ENCODE peak calls at places on chromosomes 3 and 15, in ten cellular contexts. One of them, this sample, is unnamed.
A peak's percentile ranks its signal among the peaks of the same experiment; 100 is the strongest.

GRCh38 chr3:181614878-181615277 is 96.8 kb upstream of the SOX2 start:
- DNase-seq in activated CD8-positive, alpha-beta T cell treated with anti-CD3 and anti-CD28 coated beads for 36 hours: no peak
- DNase-seq in WERI-Rb-1: no peak
- DNase-seq in GM10248: no peak
- DNase-seq in cardiac fibroblast: no peak
- DNase-seq in GM06990: no peak
- DNase-seq in neural crest cell: no peak
- DNase-seq in progenitor cell of endocrine pancreas: no peak
- DNase-seq in RWPE1: no peak
- DNase-seq in AG10803: no peak
- DNase-seq in this sample: no peak

GRCh38 chr3:141646760-141647561 is 91.1 kb upstream of the RNF7 start:
- DNase-seq in activated CD8-positive, alpha-beta T cell treated with anti-CD3 and anti-CD28 coated beads for 36 hours: no peak
- DNase-seq in WERI-Rb-1: peak; percentile 52
- DNase-seq in GM10248: no peak
- DNase-seq in cardiac fibroblast: peak; percentile 71
- DNase-seq in GM06990: no peak
- DNase-seq in neural crest cell: peak; percentile 11
- DNase-seq in progenitor cell of endocrine pancreas: no peak
- DNase-seq in RWPE1: peak; percentile 64
- DNase-seq in AG10803: peak; percentile 62
- DNase-seq in this sample: no peak

GRCh38 chr3:144128117-144128892 is 156.7 kb downstream of the DIPK2A start:
- DNase-seq in activated CD8-positive, alpha-beta T cell treated with anti-CD3 and anti-CD28 coated beads for 36 hours: peak; percentile 2
- DNase-seq in WERI-Rb-1: peak; percentile 62
- DNase-seq in GM10248: peak; percentile 54
- DNase-seq in cardiac fibroblast: no peak
- DNase-seq in GM06990: peak; percentile 58
- DNase-seq in neural crest cell: no peak
- DNase-seq in progenitor cell of endocrine pancreas: no peak
- DNase-seq in RWPE1: no peak
- DNase-seq in AG10803: no peak
- DNase-seq in this sample: no peak

GRCh38 chr3:137163241-137163916 is 205.6 kb downstream of the IL20RB start:
- DNase-seq in activated CD8-positive, alpha-beta T cell treated with anti-CD3 and anti-CD28 coated beads for 36 hours: no peak
- DNase-seq in WERI-Rb-1: peak; percentile 40
- DNase-seq in GM10248: no peak
- DNase-seq in cardiac fibroblast: no peak
- DNase-seq in GM06990: no peak
- DNase-seq in neural crest cell: no peak
- DNase-seq in progenitor cell of endocrine pancreas: no peak
- DNase-seq in RWPE1: no peak
- DNase-seq in AG10803: no peak
- DNase-seq in this sample: peak; percentile 12

GRCh38 chr3:107525101-107525953 is 2.6 kb downstream of the BBX start:
- DNase-seq in activated CD8-positive, alpha-beta T cell treated with anti-CD3 and anti-CD28 coated beads for 36 hours: peak; percentile 33
- DNase-seq in WERI-Rb-1: peak; percentile 28
- DNase-seq in GM10248: peak; percentile 21
- DNase-seq in cardiac fibroblast: peak; percentile 28
- DNase-seq in GM06990: peak; percentile 52
- DNase-seq in neural crest cell: peak; percentile 12
- DNase-seq in progenitor cell of endocrine pancreas: peak; percentile 39
- DNase-seq in RWPE1: peak; percentile 10
- DNase-seq in AG10803: peak; percentile 24
- DNase-seq in this sample: peak; percentile 48

GRCh38 chr15:85527907-85528306 is 147.5 kb downstream of the AKAP13 start:
- DNase-seq in activated CD8-positive, alpha-beta T cell treated with anti-CD3 and anti-CD28 coated beads for 36 hours: no peak
- DNase-seq in WERI-Rb-1: no peak
- DNase-seq in GM10248: no peak
- DNase-seq in cardiac fibroblast: peak; percentile 93
- DNase-seq in GM06990: no peak
- DNase-seq in neural crest cell: no peak
- DNase-seq in progenitor cell of endocrine pancreas: no peak
- DNase-seq in RWPE1: peak; percentile 13
- DNase-seq in AG10803: peak; percentile 95
- DNase-seq in this sample: no peak

GRCh38 chr3:36957862-36958686 is 13.2 kb upstream of the TRANK1 start:
- DNase-seq in activated CD8-positive, alpha-beta T cell treated with anti-CD3 and anti-CD28 coated beads for 36 hours: no peak
- DNase-seq in WERI-Rb-1: no peak
- DNase-seq in GM10248: no peak
- DNase-seq in cardiac fibroblast: peak; percentile 86
- DNase-seq in GM06990: no peak
- DNase-seq in neural crest cell: no peak
- DNase-seq in progenitor cell of endocrine pancreas: no peak
- DNase-seq in RWPE1: peak; percentile 57
- DNase-seq in AG10803: peak; percentile 44
- DNase-seq in this sample: no peak

GRCh38 chr3:13148561-13149330 is 75.5 kb upstream of the IQSEC1 start:
- DNase-seq in activated CD8-positive, alpha-beta T cell treated with anti-CD3 and anti-CD28 coated beads for 36 hours: no peak
- DNase-seq in WERI-Rb-1: peak; percentile 72
- DNase-seq in GM10248: no peak
- DNase-seq in cardiac fibroblast: no peak
- DNase-seq in GM06990: no peak
- DNase-seq in neural crest cell: no peak
- DNase-seq in progenitor cell of endocrine pancreas: no peak
- DNase-seq in RWPE1: no peak
- DNase-seq in AG10803: no peak
- DNase-seq in this sample: no peak

GRCh38 chr15:92106691-92107090 is 253.2 kb downstream of the SLCO3A1 start:
- DNase-seq in activated CD8-positive, alpha-beta T cell treated with anti-CD3 and anti-CD28 coated beads for 36 hours: no peak
- DNase-seq in WERI-Rb-1: no peak
- DNase-seq in GM10248: no peak
- DNase-seq in cardiac fibroblast: no peak
- DNase-seq in GM06990: no peak
- DNase-seq in neural crest cell: no peak
- DNase-seq in progenitor cell of endocrine pancreas: no peak
- DNase-seq in RWPE1: no peak
- DNase-seq in AG10803: no peak
- DNase-seq in this sample: no peak

GRCh38 chr3:96266395-96267187 is 547.8 kb upstream of the EPHA6 start:
- DNase-seq in activated CD8-positive, alpha-beta T cell treated with anti-CD3 and anti-CD28 coated beads for 36 hours: no peak
- DNase-seq in WERI-Rb-1: no peak
- DNase-seq in GM10248: no peak
- DNase-seq in cardiac fibroblast: peak; percentile 66
- DNase-seq in GM06990: no peak
- DNase-seq in neural crest cell: no peak
- DNase-seq in progenitor cell of endocrine pancreas: no peak
- DNase-seq in RWPE1: peak; percentile 41
- DNase-seq in AG10803: no peak
- DNase-seq in this sample: no peak

GRCh38 chr15:74956648-74957300 is at the start of gene RPP25:
- DNase-seq in activated CD8-positive, alpha-beta T cell treated with anti-CD3 and anti-CD28 coated beads for 36 hours: peak; percentile 74
- DNase-seq in WERI-Rb-1: no peak
- DNase-seq in GM10248: peak; percentile 88
- DNase-seq in cardiac fibroblast: peak; percentile 82
- DNase-seq in GM06990: peak; percentile 84
- DNase-seq in neural crest cell: peak; percentile 56
- DNase-seq in progenitor cell of endocrine pancreas: peak; percentile 36
- DNase-seq in RWPE1: peak; percentile 87
- DNase-seq in AG10803: peak; percentile 73
- DNase-seq in this sample: peak; percentile 83

DNA sequence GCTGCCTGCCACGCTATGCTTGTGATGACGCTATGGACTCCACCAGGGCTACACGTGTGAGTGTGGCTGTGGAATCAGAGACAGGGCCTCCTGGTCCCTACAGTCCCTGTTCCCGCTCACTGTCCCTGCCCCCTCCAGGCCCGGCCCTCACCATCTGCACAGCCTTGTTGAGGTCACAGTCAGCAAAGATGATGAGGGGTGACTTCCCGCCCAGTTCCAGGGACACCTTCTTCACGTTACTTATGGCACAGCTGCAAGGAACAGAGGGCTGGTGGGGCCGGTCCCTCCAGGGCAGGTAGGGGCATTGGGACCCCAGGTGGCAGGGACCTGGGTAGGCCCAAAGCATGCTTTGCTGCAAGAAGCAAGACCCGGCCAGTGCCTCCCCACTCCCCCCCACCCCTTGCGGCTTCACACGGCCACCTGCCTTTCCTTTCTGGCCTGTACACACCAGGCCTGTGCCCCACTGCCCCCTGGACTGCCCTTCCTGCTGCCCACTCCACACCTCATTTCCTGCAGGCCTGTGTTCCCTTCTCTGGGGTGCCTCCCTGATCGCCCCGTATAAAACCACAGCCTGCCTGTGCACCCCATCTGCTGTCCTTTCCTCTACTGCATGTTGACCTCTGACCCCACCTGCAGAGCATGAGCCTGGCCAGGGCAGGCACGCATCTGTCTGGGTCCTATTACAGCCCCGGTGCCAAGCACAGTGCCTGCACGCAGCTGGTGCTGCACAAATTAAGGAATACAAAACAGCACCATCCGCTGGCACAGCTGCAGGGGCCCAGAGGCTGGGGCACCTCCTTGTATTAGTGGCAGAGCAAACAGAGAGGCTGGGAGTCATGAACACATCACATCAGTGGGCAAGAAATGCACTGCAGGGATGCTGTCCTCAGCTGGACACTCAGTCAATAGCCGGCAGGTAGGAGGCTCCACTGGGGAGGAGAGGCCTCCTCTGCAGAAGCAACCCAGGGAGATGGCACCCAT is 30.8 kb upstream of the SLC41A3 start:
- DNase-seq in activated CD8-positive, alpha-beta T cell treated with anti-CD3 and anti-CD28 coated beads for 36 hours: no peak
- DNase-seq in WERI-Rb-1: peak; percentile 45
- DNase-seq in GM10248: no peak
- DNase-seq in cardiac fibroblast: no peak
- DNase-seq in GM06990: no peak
- DNase-seq in neural crest cell: no peak
- DNase-seq in progenitor cell of endocrine pancreas: no peak
- DNase-seq in RWPE1: no peak
- DNase-seq in AG10803: no peak
- DNase-seq in this sample: no peak
- TF ChIP-seq CTCF in activated CD8-positive, alpha-beta T cell treated with anti-CD3 and anti-CD28 coated beads for 36 hours: no peak
- TF ChIP-seq CTCF in WERI-Rb-1: peak; percentile 4
- TF ChIP-seq CTCF in GM10248: no peak
- TF ChIP-seq CTCF in cardiac fibroblast: no peak
- TF ChIP-seq CTCF in GM06990: no peak
- TF ChIP-seq CTCF in neural crest cell: no peak
- TF ChIP-seq CTCF in progenitor cell of endocrine pancreas: no peak
- TF ChIP-seq CTCF in RWPE1: no peak
- TF ChIP-seq CTCF in AG10803: no peak
- TF ChIP-seq CTCF in this sample: no peak

DNA sequence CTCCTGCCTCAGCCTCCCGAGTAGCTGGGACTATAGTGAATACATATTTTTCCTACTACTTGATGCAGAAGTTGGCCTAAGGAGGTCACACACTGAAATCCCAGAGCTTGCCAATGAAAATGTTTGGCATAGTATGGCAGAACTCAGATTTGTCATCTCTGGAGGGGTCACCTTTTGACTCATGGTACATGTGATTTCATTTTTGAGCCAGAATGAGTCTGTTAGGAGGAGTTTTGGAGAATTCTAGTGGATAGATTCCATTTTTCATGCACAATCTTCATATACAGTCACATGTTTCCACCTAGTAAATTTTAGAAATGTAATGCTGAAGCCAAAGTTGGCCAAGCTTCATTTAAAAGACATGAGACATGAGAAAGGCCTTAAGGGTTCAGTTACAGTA is 97.8 kb upstream of the IGSF10 start:
- DNase-seq in activated CD8-positive, alpha-beta T cell treated with anti-CD3 and anti-CD28 coated beads for 36 hours: no peak
- DNase-seq in WERI-Rb-1: no peak
- DNase-seq in GM10248: no peak
- DNase-seq in cardiac fibroblast: peak; percentile 67
- DNase-seq in GM06990: no peak
- DNase-seq in neural crest cell: no peak
- DNase-seq in progenitor cell of endocrine pancreas: no peak
- DNase-seq in RWPE1: no peak
- DNase-seq in AG10803: peak; percentile 43
- DNase-seq in this sample: no peak
- TF ChIP-seq CTCF in activated CD8-positive, alpha-beta T cell treated with anti-CD3 and anti-CD28 coated beads for 36 hours: no peak
- TF ChIP-seq CTCF in WERI-Rb-1: no peak
- TF ChIP-seq CTCF in GM10248: no peak
- TF ChIP-seq CTCF in cardiac fibroblast: no peak
- TF ChIP-seq CTCF in GM06990: no peak
- TF ChIP-seq CTCF in neural crest cell: no peak
- TF ChIP-seq CTCF in progenitor cell of endocrine pancreas: no peak
- TF ChIP-seq CTCF in RWPE1: no peak
- TF ChIP-seq CTCF in AG10803: no peak
- TF ChIP-seq CTCF in this sample: no peak

DNA sequence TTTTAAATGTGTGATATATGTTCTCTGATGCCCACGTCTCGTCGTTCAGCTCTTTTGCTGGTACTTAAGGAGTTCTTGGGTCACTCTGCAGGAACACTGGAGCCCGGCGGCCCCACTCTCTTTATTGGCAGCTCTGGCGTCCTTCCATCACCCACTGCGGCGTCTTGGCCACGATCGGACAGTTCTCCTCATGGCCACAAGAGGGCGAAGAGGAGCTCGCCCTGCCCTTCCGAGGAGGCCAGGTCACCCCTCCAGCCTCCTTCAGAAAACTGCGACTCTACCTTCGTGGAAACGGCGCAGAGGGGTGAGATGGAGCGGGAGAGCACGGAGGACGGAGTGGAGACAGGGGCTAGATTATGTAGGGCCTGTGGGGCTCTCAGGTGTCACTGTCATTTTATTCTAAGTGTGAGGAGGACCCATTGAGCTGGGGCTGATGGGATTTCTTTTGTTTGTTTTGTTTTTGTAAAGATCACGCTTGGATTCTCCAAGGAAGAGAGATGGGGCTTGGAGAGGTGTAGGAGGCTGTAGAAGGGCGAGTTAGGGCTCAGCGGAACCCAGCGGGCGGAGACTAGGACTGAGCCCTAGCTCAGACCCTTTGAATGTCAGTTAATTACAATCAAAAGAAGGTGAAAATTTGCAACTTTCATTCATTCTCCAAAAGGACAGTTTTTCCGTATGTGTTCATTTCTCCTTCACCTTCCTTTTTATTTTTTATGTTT is 28.0 kb upstream of the GABRA5 start:
- DNase-seq in activated CD8-positive, alpha-beta T cell treated with anti-CD3 and anti-CD28 coated beads for 36 hours: peak; percentile 20
- DNase-seq in WERI-Rb-1: peak; percentile 33
- DNase-seq in GM10248: no peak
- DNase-seq in cardiac fibroblast: no peak
- DNase-seq in GM06990: no peak
- DNase-seq in neural crest cell: peak; percentile 18
- DNase-seq in progenitor cell of endocrine pancreas: no peak
- DNase-seq in RWPE1: no peak
- DNase-seq in AG10803: peak; percentile 5
- DNase-seq in this sample: peak; percentile 36
- TF ChIP-seq CTCF in activated CD8-positive, alpha-beta T cell treated with anti-CD3 and anti-CD28 coated beads for 36 hours: peak; percentile 50
- TF ChIP-seq CTCF in WERI-Rb-1: peak; percentile 80
- TF ChIP-seq CTCF in GM10248: peak; percentile 14
- TF ChIP-seq CTCF in cardiac fibroblast: peak; percentile 38
- TF ChIP-seq CTCF in GM06990: peak; percentile 29
- TF ChIP-seq CTCF in neural crest cell: peak; percentile 69
- TF ChIP-seq CTCF in progenitor cell of endocrine pancreas: peak; percentile 61
- TF ChIP-seq CTCF in RWPE1: peak; percentile 63
- TF ChIP-seq CTCF in AG10803: peak; percentile 72
- TF ChIP-seq CTCF in this sample: peak; percentile 63

GRCh38 chr3:11819146-11819545 is 27.5 kb downstream of the TAMM41 start:
- DNase-seq in activated CD8-positive, alpha-beta T cell treated with anti-CD3 and anti-CD28 coated beads for 36 hours: no peak
- DNase-seq in WERI-Rb-1: no peak
- DNase-seq in GM10248: no peak
- DNase-seq in cardiac fibroblast: no peak
- DNase-seq in GM06990: no peak
- DNase-seq in neural crest cell: no peak
- DNase-seq in progenitor cell of endocrine pancreas: no peak
- DNase-seq in RWPE1: peak; percentile 35
- DNase-seq in AG10803: no peak
- DNase-seq in this sample: no peak

GRCh38 chr3:11820540-11821041 is 26.1 kb downstream of the TAMM41 start:
- DNase-seq in activated CD8-positive, alpha-beta T cell treated with anti-CD3 and anti-CD28 coated beads for 36 hours: peak; percentile 45
- DNase-seq in WERI-Rb-1: no peak
- DNase-seq in GM10248: peak; percentile 28
- DNase-seq in cardiac fibroblast: peak; percentile 24
- DNase-seq in GM06990: no peak
- DNase-seq in neural crest cell: no peak
- DNase-seq in progenitor cell of endocrine pancreas: no peak
- DNase-seq in RWPE1: no peak
- DNase-seq in AG10803: peak; percentile 51
- DNase-seq in this sample: peak; percentile 9

GRCh38 chr3:11818033-11818432 is 28.7 kb downstream of the TAMM41 start:
- DNase-seq in activated CD8-positive, alpha-beta T cell treated with anti-CD3 and anti-CD28 coated beads for 36 hours: no peak
- DNase-seq in WERI-Rb-1: no peak
- DNase-seq in GM10248: no peak
- DNase-seq in cardiac fibroblast: peak; percentile 29
- DNase-seq in GM06990: no peak
- DNase-seq in neural crest cell: no peak
- DNase-seq in progenitor cell of endocrine pancreas: no peak
- DNase-seq in RWPE1: peak; percentile 73
- DNase-seq in AG10803: no peak
- DNase-seq in this sample: peak; percentile 13
- TF ChIP-seq CTCF in activated CD8-positive, alpha-beta T cell treated with anti-CD3 and anti-CD28 coated beads for 36 hours: no peak
- TF ChIP-seq CTCF in WERI-Rb-1: no peak
- TF ChIP-seq CTCF in GM10248: no peak
- TF ChIP-seq CTCF in cardiac fibroblast: no peak
- TF ChIP-seq CTCF in GM06990: no peak
- TF ChIP-seq CTCF in neural crest cell: no peak
- TF ChIP-seq CTCF in progenitor cell of endocrine pancreas: no peak
- TF ChIP-seq CTCF in RWPE1: no peak
- TF ChIP-seq CTCF in AG10803: no peak
- TF ChIP-seq CTCF in this sample: no peak

This sample was measured in nephron progenitor cell.